ENCODE peak calls at places on chromosomes 7 and 10, in four cellular contexts. One of them, this sample, is unnamed.

GRCh38 chr7:106166651-106167342 is 54.7 kb upstream of the SYPL1 start:
- DNase-seq in H9: peak
- DNase-seq in body of pancreas: peak
- DNase-seq in CD4-positive, alpha-beta T cell: no peak
- DNase-seq in this sample: no peak

GRCh38 chr10:79320785-79321493 is 26.3 kb upstream of the PPIF start:
- DNase-seq in H9: no peak
- DNase-seq in body of pancreas: no peak
- DNase-seq in CD4-positive, alpha-beta T cell: no peak
- DNase-seq in this sample: peak

GRCh38 chr7:69349291-69349690 is 249.0 kb upstream of the AUTS2 start:
- DNase-seq in H9: peak
- DNase-seq in body of pancreas: no peak
- DNase-seq in CD4-positive, alpha-beta T cell: no peak
- DNase-seq in this sample: no peak

GRCh38 chr7:101542527-101543241 is 86.4 kb downstream of the MYL10 start:
- DNase-seq in H9: peak
- DNase-seq in body of pancreas: peak
- DNase-seq in CD4-positive, alpha-beta T cell: peak
- DNase-seq in this sample: no peak

GRCh38 chr7:44111759-44112158 is 7.6 kb downstream of the AEBP1 start:
- DNase-seq in H9: no peak
- DNase-seq in body of pancreas: no peak
- DNase-seq in CD4-positive, alpha-beta T cell: no peak
- DNase-seq in this sample: no peak

GRCh38 chr10:65194131-65194530 is 1672.9 kb downstream of the REEP3 start:
- DNase-seq in H9: no peak
- DNase-seq in body of pancreas: no peak
- DNase-seq in CD4-positive, alpha-beta T cell: no peak
- DNase-seq in this sample: no peak

GRCh38 chr7:111846900-111847299 is 284.6 kb upstream of the IMMP2L start:
- DNase-seq in H9: no peak
- DNase-seq in body of pancreas: no peak
- DNase-seq in CD4-positive, alpha-beta T cell: no peak
- DNase-seq in this sample: no peak

GRCh38 chr10:36248314-36248981 is 606.4 kb upstream of the FZD8 start:
- DNase-seq in H9: no peak
- DNase-seq in body of pancreas: no peak
- DNase-seq in CD4-positive, alpha-beta T cell: no peak
- DNase-seq in this sample: no peak

GRCh38 chr10:114652402-114653368 is 5.4 kb downstream of the ABLIM1 start:
- DNase-seq in H9: no peak
- DNase-seq in body of pancreas: no peak
- DNase-seq in CD4-positive, alpha-beta T cell: no peak
- DNase-seq in this sample: no peak

GRCh38 chr10:128116851-128117615 is 9.2 kb downstream of the MKI67 start:
- DNase-seq in H9: no peak
- DNase-seq in body of pancreas: no peak
- DNase-seq in CD4-positive, alpha-beta T cell: no peak
- DNase-seq in this sample: no peak

GRCh38 chr7:2979276-2979675 is 64.4 kb downstream of the CARD11 start:
- DNase-seq in H9: no peak
- DNase-seq in body of pancreas: no peak
- DNase-seq in CD4-positive, alpha-beta T cell: no peak
- DNase-seq in this sample: no peak

GRCh38 chr7:48098846-48099245 is 9.8 kb downstream of the UPP1 start:
- DNase-seq in H9: no peak
- DNase-seq in body of pancreas: no peak
- DNase-seq in CD4-positive, alpha-beta T cell: no peak
- DNase-seq in this sample: no peak

GRCh38 chr7:82183633-82184032 is 259.9 kb downstream of the CACNA2D1 start:
- DNase-seq in H9: no peak
- DNase-seq in body of pancreas: no peak
- DNase-seq in CD4-positive, alpha-beta T cell: no peak
- DNase-seq in this sample: no peak
- TF ChIP-seq CTCF in H9: no peak
- TF ChIP-seq CTCF in body of pancreas: no peak
- TF ChIP-seq CTCF in CD4-positive, alpha-beta T cell: no peak
- TF ChIP-seq CTCF in this sample: no peak

DNA sequence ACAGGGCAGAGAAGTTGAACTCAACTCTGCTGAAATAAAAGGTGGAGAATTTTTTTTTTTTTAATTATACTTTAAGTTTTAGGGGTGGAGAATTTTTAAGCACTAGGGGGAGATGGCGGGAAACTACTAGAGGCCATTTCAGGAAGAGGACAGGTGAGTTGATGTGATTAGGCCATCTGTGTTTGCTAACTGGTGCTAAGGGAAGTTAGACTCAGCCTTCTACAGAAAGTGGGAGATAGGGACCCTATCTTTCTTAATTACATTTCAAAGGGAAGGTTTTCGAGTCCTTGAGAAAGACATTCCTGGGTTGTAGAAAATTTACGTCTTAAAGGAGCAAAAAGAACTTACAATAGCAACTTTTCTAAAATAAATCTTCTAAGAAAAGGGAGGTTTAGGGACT is 124.8 kb downstream of the LHFPL3 start:
- DNase-seq in H9: no peak
- DNase-seq in body of pancreas: no peak
- DNase-seq in CD4-positive, alpha-beta T cell: no peak
- DNase-seq in this sample: no peak
- TF ChIP-seq CTCF in H9: no peak
- TF ChIP-seq CTCF in body of pancreas: no peak
- TF ChIP-seq CTCF in CD4-positive, alpha-beta T cell: no peak
- TF ChIP-seq CTCF in this sample: no peak

GRCh38 chr7:49583440-49583839 is 190.0 kb upstream of the VWC2 start:
- DNase-seq in H9: no peak
- DNase-seq in body of pancreas: no peak
- DNase-seq in CD4-positive, alpha-beta T cell: no peak
- DNase-seq in this sample: no peak

GRCh38 chr7:49579408-49579807 is 194.0 kb upstream of the VWC2 start:
- DNase-seq in H9: no peak
- DNase-seq in body of pancreas: no peak
- DNase-seq in CD4-positive, alpha-beta T cell: no peak
- DNase-seq in this sample: no peak

GRCh38 chr7:49577576-49577975 is 195.9 kb upstream of the VWC2 start:
- DNase-seq in H9: no peak
- DNase-seq in body of pancreas: no peak
- DNase-seq in CD4-positive, alpha-beta T cell: no peak
- DNase-seq in this sample: no peak

DNA sequence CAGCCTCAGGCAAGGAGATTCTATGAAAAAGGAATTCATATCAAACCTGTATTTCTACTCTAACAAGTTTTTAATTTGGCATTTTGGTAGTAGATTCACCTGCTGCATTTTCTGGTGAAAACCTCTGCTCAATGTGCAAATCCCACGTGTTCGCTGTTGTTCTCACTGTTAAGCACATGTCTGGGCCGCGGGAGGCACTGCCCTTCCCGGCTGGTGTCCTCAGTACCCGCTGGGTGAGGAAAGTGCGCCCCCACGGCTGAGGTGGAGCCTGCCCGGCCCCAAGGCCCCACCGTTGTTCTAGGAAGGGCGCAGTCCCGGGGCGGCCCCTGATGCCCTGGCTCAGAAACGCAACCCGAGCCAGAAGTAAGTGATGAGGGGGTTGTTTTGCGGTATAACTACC is 193.4 kb upstream of the VWC2 start:
- DNase-seq in H9: peak
- DNase-seq in body of pancreas: no peak
- DNase-seq in CD4-positive, alpha-beta T cell: no peak
- DNase-seq in this sample: no peak
- TF ChIP-seq CTCF in H9: peak
- TF ChIP-seq CTCF in body of pancreas: no peak
- TF ChIP-seq CTCF in CD4-positive, alpha-beta T cell: no peak
- TF ChIP-seq CTCF in this sample: no peak

GRCh38 chr7:132063800-132064199 is 507.4 kb upstream of the PODXL start:
- DNase-seq in H9: no peak
- DNase-seq in body of pancreas: no peak
- DNase-seq in CD4-positive, alpha-beta T cell: no peak
- DNase-seq in this sample: no peak

GRCh38 chr7:132061931-132062330 is 505.5 kb upstream of the PODXL start:
- DNase-seq in H9: no peak
- DNase-seq in body of pancreas: no peak
- DNase-seq in CD4-positive, alpha-beta T cell: no peak
- DNase-seq in this sample: no peak

GRCh38 chr7:132065193-132065972 is 509.0 kb upstream of the PODXL start:
- DNase-seq in H9: no peak
- DNase-seq in body of pancreas: no peak
- DNase-seq in CD4-positive, alpha-beta T cell: no peak
- DNase-seq in this sample: no peak

GRCh38 chr7:132066776-132067175 is 509.5 kb downstream of the PLXNA4 start:
- DNase-seq in H9: no peak
- DNase-seq in body of pancreas: no peak
- DNase-seq in CD4-positive, alpha-beta T cell: no peak
- DNase-seq in this sample: no peak

DNA sequence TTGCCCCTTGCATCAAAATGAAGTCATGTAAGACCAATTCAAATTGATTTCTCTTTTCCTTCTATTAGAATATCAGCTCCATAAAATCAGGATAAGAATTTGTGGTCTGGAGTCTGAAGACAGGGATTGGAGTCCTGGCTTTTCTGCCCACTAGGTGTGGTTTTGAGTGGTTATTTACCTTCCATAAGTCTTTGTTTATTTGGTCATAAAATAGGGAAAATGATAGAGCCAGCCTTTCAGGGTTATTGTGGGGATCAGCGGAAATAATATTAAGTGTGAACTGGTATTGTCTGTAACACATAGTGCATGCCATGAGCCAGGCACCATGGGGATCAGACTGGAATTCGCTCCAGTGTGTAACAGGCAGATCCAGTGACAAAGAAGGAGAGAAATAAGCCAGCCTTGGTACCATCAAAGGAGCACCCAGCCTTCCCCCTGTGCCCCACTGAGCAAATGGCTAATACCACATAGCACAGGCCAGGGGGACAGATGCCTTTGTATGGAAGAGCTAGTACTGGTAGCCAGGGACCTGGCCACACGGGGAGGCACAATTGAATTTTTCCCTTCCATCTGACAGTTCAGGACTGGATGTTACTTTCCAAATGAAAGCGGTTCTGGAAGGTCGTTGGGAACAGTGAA is 509.7 kb upstream of the PODXL start:
- DNase-seq in H9: no peak
- DNase-seq in body of pancreas: no peak
- DNase-seq in CD4-positive, alpha-beta T cell: no peak
- DNase-seq in this sample: no peak
- TF ChIP-seq CTCF in H9: no peak
- TF ChIP-seq CTCF in body of pancreas: no peak
- TF ChIP-seq CTCF in CD4-positive, alpha-beta T cell: no peak
- TF ChIP-seq CTCF in this sample: no peak

DNA sequence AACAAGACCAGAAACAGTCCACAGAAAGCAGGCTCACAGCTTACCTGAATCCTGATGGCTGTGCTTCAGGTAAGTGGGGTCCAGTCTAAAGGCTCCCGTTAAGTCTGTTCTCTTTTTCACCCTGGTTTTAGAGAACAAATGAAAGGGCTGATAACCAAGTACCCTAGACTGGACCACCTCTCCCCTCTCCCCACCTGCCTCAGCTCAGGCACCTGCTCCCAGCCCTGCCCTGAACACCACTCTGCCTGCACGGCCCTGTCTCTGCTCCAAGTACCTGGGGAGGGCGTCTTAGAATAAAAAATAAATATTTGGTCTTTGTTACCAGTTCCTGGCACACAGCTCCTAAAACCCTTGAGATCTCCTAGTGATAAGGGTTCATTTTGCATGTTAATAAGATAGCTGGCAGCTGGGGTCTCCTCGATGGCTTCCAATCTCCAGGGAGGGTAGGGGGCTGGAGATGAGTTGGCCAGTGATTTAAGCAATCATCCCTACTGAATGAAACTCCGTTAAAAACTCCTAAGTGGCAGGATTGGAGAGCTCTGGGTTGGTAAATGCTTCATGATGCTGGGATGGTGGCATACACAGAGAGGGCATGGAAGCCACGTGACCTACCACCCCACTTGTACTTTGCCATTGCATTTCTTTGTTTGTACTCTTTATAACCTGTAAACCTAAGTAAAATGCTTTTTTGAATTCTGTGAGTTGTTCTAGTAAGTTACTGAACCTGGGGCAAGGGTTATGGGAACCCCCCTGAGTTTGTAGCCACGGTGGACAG is 29.8 kb upstream of the FIGNL1 start:
- DNase-seq in H9: no peak
- DNase-seq in body of pancreas: no peak
- DNase-seq in CD4-positive, alpha-beta T cell: no peak
- DNase-seq in this sample: no peak
- TF ChIP-seq CTCF in H9: no peak
- TF ChIP-seq CTCF in body of pancreas: no peak
- TF ChIP-seq CTCF in CD4-positive, alpha-beta T cell: no peak
- TF ChIP-seq CTCF in this sample: no peak

GRCh38 chr10:19408924-19409323 is 360.3 kb downstream of the MALRD1 start:
- DNase-seq in H9: no peak
- DNase-seq in body of pancreas: no peak
- DNase-seq in CD4-positive, alpha-beta T cell: no peak
- DNase-seq in this sample: no peak

GRCh38 chr10:19416164-19416563 is 367.6 kb downstream of the MALRD1 start:
- DNase-seq in H9: no peak
- DNase-seq in body of pancreas: no peak
- DNase-seq in CD4-positive, alpha-beta T cell: no peak
- DNase-seq in this sample: no peak

GRCh38 chr10:19412531-19412930 is 363.9 kb downstream of the MALRD1 start:
- DNase-seq in H9: no peak
- DNase-seq in body of pancreas: no peak
- DNase-seq in CD4-positive, alpha-beta T cell: no peak
- DNase-seq in this sample: no peak

GRCh38 chr10:19411119-19411518 is 362.5 kb downstream of the MALRD1 start:
- DNase-seq in H9: no peak
- DNase-seq in body of pancreas: no peak
- DNase-seq in CD4-positive, alpha-beta T cell: no peak
- DNase-seq in this sample: no peak
- TF ChIP-seq CTCF in H9: peak
- TF ChIP-seq CTCF in body of pancreas: no peak
- TF ChIP-seq CTCF in CD4-positive, alpha-beta T cell: no peak
- TF ChIP-seq CTCF in this sample: no peak

This sample was measured in CD14-positive monocyte.